ENCODE peak calls at places on chromosomes 6 and 20, in seven cellular contexts. P, X, E, S, N, K and J are unnamed samples.

GRCh38 chr6:132780770-132781371 is 17.6 kb downstream of the SLC18B1 start:
- DNase-seq in S (no peak), K (peak; percentile 21), X (peak; percentile 63), P (peak; percentile 5), N (peak; percentile 16), E (peak; percentile 18), J (peak; percentile 54)

GRCh38 chr6:107064579-107065065 is 36.6 kb downstream of the MTRES1 start:
- DNase-seq in S (no peak), X (peak; percentile 49), K (no peak), N (no peak), P (no peak), E (peak; percentile 32), J (no peak)

GRCh38 chr6:56772737-56773184 is 130.1 kb upstream of the DST start:
- DNase-seq in X (peak; percentile 88), K (peak; percentile 19), P (peak; percentile 21), E (peak; percentile 83), N (peak; percentile 65), S (no peak), J (no peak)

GRCh38 chr6:79947191-79948173 is at the start of gene ELOVL4:
- DNase-seq in K (peak; percentile 82), E (peak; percentile 77), X (peak; percentile 87), P (peak; percentile 92), N (peak; percentile 92), S (no peak), J (no peak)

GRCh38 chr6:11918021-11918738 is 93.9 kb upstream of the HIVEP1 start:
- DNase-seq in S (no peak), N (no peak), K (peak; percentile 76), X (peak; percentile 91), E (no peak), P (no peak), J (no peak)

GRCh38 chr20:33697129-33697528 is 10.9 kb upstream of the E2F1 start:
- DNase-seq in E (no peak), X (peak; percentile 92), N (no peak), K (no peak), P (no peak), S (no peak), J (no peak)

GRCh38 chr6:142819603-142820335 is 125.2 kb downstream of the HIVEP2 start:
- DNase-seq in S (no peak), N (no peak), P (no peak), K (no peak), X (peak; percentile 27), E (no peak), J (peak; percentile 71)

GRCh38 chr6:112205521-112206458 is 48.6 kb downstream of the LAMA4 start:
- DNase-seq in X (peak; percentile 57), K (no peak), S (no peak), N (peak; percentile 27), E (peak; percentile 82), P (no peak), J (no peak)

GRCh38 chr20:49420811-49421295 is 61.6 kb downstream of the KCNB1 start:
- DNase-seq in N (no peak), X (peak; percentile 14), P (no peak), E (no peak), K (no peak), S (no peak), J (no peak)

GRCh38 chr6:27651371-27651732 is 178.4 kb upstream of the ZNF184 start:
- DNase-seq in X (no peak), P (peak; percentile 66), E (peak; percentile 60), K (peak; percentile 50), S (peak; percentile 61), N (peak; percentile 74), J (no peak)

DNA sequence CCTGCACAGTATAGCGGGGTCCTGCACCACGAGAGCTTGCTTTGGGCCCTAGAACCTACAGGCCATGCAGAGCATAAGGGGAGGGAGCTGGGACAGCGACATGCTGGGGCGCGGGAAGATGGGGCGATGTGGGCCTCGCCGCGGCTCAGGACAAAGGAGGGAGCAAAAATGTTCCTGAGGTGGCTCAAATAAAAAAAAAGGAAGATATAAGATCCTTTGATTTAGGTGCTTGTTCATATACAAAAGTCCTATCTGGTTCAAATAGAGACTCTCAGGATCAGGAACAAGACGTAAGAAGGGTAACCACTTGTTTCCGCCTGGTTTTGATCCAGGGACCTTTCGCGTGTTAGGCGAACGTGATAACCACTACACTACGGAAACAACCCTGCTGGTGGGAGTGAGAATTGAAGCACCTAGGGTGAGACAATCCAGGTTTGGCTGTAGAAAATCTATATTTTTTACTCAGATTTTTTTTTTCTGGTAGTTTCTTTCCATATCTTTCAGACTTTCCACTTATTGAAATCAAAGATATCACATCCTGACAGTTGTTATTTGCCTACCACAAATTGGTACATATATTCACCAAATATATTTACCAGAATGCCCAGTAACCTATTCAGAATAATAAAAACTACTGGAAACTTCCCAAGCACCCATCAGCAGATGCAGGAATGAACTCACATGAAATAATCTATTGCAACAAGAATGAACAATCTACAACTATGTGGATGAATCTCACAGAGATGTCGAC is 177.9 kb upstream of the ZNF184 start:
- DNase-seq in E (peak; percentile 92), N (peak; percentile 91), P (peak; percentile 80), K (peak; percentile 86), X (peak; percentile 51), S (peak; percentile 78), J (no peak)
- H3K4me2 ChIP-seq in E (peak overlapping the region; percentile 94), N (peak overlapping the region; percentile 88), P (peak overlapping the region; percentile 85), K (peak overlapping the region; percentile 71), X (no peak overlapping the region), S (peak overlapping the region; percentile 73), J (no peak overlapping the region)

GRCh38 chr6:170049641-170050491 is 241.0 kb downstream of the DLL1 start:
- DNase-seq in N (no peak), K (peak; percentile 68), P (no peak), S (no peak), X (peak; percentile 90), E (no peak), J (no peak)
- TF ChIP-seq EZH2phosphoT487 in N (no peak), K (no peak), P (no peak), S (no peak), X (no peak), E (no peak), J (no peak)

DNA sequence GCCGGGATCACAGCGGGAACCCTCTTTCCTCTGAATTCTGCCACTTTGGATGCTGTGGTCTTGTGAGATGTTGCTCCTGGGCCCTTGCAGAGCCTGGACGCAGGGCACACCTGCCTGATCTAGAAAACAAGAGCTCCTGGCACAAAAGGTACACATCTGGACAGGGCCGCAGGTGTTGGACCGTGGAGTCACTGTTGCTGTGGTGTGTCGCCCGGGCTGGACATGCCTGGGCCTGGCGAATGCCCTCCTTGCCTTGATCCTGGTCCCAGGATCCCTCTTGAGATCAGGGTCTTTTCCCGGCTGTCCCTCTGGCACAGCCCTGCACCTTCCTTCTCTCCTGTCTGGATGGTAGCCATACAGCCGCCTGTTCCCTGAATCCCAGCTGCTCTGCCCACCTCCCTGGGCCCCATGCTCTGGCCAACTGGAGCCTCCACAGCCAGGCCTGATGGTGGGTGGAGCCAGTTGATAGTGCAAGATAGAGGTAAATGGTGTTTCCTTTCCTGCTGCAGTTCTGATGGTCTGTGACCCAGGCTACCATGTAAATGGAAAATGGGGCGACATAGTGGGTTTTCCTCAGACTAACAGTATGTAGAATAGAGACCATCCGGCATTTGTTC is 5.0 kb downstream of the FOXP4 start:
- DNase-seq in P (no peak), E (no peak), X (no peak), S (no peak), K (no peak), N (no peak), J (no peak)
- H3K4me1 ChIP-seq in P (peaks cover 57% of the 10 kb centered on the region), E (peaks cover 8% of the 10 kb centered on the region), X (no peaks in the 10 kb centered on the region), S (no peaks in the 10 kb centered on the region), K (peaks cover 30% of the 10 kb centered on the region), N (peaks cover 77% of the 10 kb centered on the region), J (peaks cover 15% of the 10 kb centered on the region)

DNA sequence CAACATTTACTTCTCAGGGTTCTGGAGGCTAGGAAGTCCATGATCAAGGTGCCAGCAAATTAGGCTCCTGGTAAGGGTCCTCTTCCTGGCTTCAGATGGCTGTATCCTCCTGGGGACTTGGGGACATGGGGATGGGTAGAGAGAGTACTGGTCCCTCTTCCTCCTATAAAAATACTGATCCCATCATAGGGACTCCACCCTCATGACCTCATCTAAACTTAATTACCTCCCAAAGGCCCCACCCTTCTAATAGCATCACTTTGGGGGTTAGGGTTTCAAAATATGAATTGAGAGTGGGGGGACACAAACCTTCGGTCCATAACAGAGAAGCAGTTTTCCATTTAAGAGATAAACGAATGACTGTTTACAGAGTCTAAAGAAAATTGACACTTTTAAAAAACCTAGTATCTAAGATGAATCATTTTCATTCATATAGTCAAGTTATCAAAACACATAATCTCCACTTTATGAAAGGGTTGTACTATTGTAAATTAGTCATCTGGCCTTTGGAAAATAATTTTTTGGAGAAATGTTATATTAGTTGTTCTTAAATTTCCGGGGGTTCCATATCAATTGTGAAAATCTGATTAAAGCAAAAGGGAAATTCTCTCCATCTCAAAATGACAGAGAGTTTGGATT is 33.5 kb downstream of the ELOVL5 start:
- DNase-seq in E (no peak), S (no peak), N (no peak), X (no peak), K (no peak), P (no peak), J (no peak)
- H3K4me2 ChIP-seq in E (peak overlapping the region; percentile 40), S (no peak overlapping the region), N (no peak overlapping the region), X (no peak overlapping the region), K (no peak overlapping the region), P (no peak overlapping the region), J (peak overlapping the region; percentile 39)

DNA sequence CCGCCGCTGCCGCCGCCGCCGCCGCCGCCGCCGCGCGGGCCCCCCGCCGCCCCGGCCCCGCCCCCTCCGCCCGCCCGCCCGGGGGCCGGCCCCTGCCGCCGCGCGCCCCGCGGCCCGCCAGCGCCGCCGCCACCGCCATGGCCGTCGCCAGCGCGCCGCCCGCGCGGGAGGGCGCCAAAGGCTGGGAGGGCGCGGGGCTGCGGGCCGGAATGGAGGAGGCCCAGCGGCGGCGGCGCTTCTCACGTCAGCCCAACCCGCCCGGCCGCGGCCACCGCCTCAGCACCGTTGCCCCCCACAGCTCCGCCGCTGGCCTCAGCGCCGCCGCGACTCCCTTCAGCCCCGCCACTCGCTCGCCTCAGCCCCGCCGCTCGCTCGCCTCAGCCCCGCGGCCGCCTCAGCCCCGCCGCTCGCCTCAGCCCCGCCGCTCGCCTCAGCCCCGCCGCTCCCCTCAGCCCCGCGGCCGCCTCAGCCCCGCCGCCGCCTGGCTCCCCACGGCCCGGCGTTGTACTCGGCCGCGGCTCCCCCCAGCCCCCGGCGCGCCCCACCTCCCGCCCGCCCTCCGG is at the start of gene PHF10:
- DNase-seq in X (peak; percentile 62), N (peak; percentile 61), E (no peak), P (peak; percentile 91), S (no peak), K (peak; percentile 76), J (peak; percentile 58)
- TF ChIP-seq EZH2phosphoT487 in X (no peak), N (no peak), E (no peak), P (no peak), S (no peak), K (no peak), J (no peak)